ENCODE peak calls at places on chromosomes 1 and 21, in eight cellular contexts. N, S, G, M, I, B, R and T are unnamed samples.

GRCh38 chr1:78765489-78765888 is 115.9 kb downstream of the IFI44 start:
- DNase-seq in N (no peak), B (no peak), S (no peak), M (no peak), G (no peak), R (no peak), I (no peak), T (no peak)

GRCh38 chr1:168583571-168583970 is 7.2 kb downstream of the XCL1 start:
- DNase-seq in M (no peak), G (no peak), I (no peak), R (peak), B (no peak), N (no peak), S (no peak), T (no peak)

GRCh38 chr1:206635983-206636354 is 633 bp downstream of the DYRK3 start:
- DNase-seq in R (peak), I (no peak), S (no peak), G (no peak), B (no peak), N (no peak), M (no peak), T (no peak)

GRCh38 chr1:153345187-153346066 is 3.2 kb downstream of the PGLYRP4 start:
- DNase-seq in M (peak), I (no peak), G (no peak), N (no peak), S (peak), B (no peak), R (no peak), T (no peak)

GRCh38 chr1:215475719-215476525 is 91.2 kb upstream of the KCTD3 start:
- DNase-seq in B (peak), G (no peak), I (no peak), S (no peak), N (no peak), R (peak), M (no peak), T (no peak)

GRCh38 chr1:201361652-201362504 is 15.6 kb downstream of the TNNT2 start:
- DNase-seq in G (no peak), B (peak), S (peak), N (peak), I (peak), M (no peak), R (peak), T (no peak)

GRCh38 chr1:206655471-206655882 is 20.1 kb downstream of the DYRK3 start:
- DNase-seq in I (no peak), N (no peak), R (no peak), B (peak), M (no peak), G (no peak), S (no peak), T (no peak)

GRCh38 chr21:41761211-41762181 is 5.4 kb downstream of the RIPK4 start:
- DNase-seq in G (no peak), I (no peak), R (peak), N (no peak), B (peak), M (peak), S (peak), T (peak)

GRCh38 chr1:159055181-159055621 is 21.4 kb downstream of the AIM2 start:
- DNase-seq in R (no peak), N (no peak), M (no peak), G (no peak), B (no peak), S (no peak), I (no peak), T (no peak)

GRCh38 chr1:67188137-67188536 is 21.9 kb downstream of the IL23R start:
- DNase-seq in N (no peak), I (no peak), G (no peak), B (no peak), R (no peak), S (no peak), M (no peak), T (no peak)

GRCh38 chr1:226637147-226637935 is 88.8 kb downstream of the STUM start:
- DNase-seq in M (peak), N (no peak), I (no peak), R (no peak), S (no peak), G (no peak), B (peak), T (no peak)
- TF ChIP-seq CTCF in M (peak), N (no peak), I (no peak), R (peak), S (peak), G (no peak), B (peak), T (no peak)

GRCh38 chr1:43653339-43653738 is 3.4 kb downstream of the KDM4A start:
- DNase-seq in I (no peak), M (no peak), R (peak), G (no peak), B (peak), S (no peak), N (no peak), T (no peak)
- TF ChIP-seq CTCF in I (no peak), M (no peak), R (peak), G (no peak), B (peak), S (no peak), N (no peak), T (no peak)

GRCh38 chr21:29024474-29025327 is at the start of gene USP16:
- DNase-seq in B (peak), R (peak), G (peak), M (peak), S (peak), N (peak), I (peak), T (peak)
- TF ChIP-seq CTCF in B (no peak), R (peak), G (no peak), M (no peak), S (peak), N (no peak), I (peak), T (no peak)

GRCh38 chr1:187691439-187691838 is 862.7 kb downstream of the PLA2G4A start:
- DNase-seq in N (no peak), I (no peak), R (peak), S (no peak), B (peak), M (no peak), G (peak), T (no peak)

GRCh38 chr1:187689137-187689536 is 860.4 kb downstream of the PLA2G4A start:
- DNase-seq in S (peak), G (no peak), I (no peak), R (peak), B (peak), M (no peak), N (no peak), T (no peak)

GRCh38 chr1:187696092-187696491 is 867.3 kb downstream of the PLA2G4A start:
- DNase-seq in N (no peak), I (no peak), M (no peak), G (no peak), S (no peak), B (peak), R (peak), T (no peak)

GRCh38 chr1:187692799-187693198 is 864.0 kb downstream of the PLA2G4A start:
- DNase-seq in M (no peak), N (no peak), I (no peak), G (no peak), S (no peak), B (no peak), R (no peak), T (no peak)
- TF ChIP-seq CTCF in M (no peak), N (no peak), I (no peak), G (no peak), S (no peak), B (no peak), R (no peak), T (no peak)

GRCh38 chr21:27761623-27762022 is 794.7 kb upstream of the ADAMTS5 start:
- DNase-seq in M (no peak), G (no peak), R (no peak), I (peak), N (no peak), S (no peak), B (no peak), T (no peak)

GRCh38 chr21:27756191-27756590 is 789.3 kb upstream of the ADAMTS5 start:
- DNase-seq in G (no peak), R (no peak), N (no peak), B (no peak), I (no peak), S (no peak), M (no peak), T (no peak)

GRCh38 chr21:27759820-27760219 is 792.9 kb upstream of the ADAMTS5 start:
- DNase-seq in S (no peak), G (no peak), N (no peak), I (no peak), M (no peak), R (no peak), B (peak), T (no peak)

GRCh38 chr21:27764056-27764455 is 797.2 kb upstream of the ADAMTS5 start:
- DNase-seq in I (no peak), M (no peak), G (no peak), R (no peak), N (no peak), B (no peak), S (no peak), T (no peak)

GRCh38 chr21:27759091-27759659 is 792.3 kb upstream of the ADAMTS5 start:
- DNase-seq in N (peak), G (no peak), S (no peak), R (no peak), B (no peak), M (no peak), I (peak), T (no peak)
- TF ChIP-seq CTCF in N (no peak), G (no peak), S (peak), R (peak), B (peak), M (no peak), I (no peak), T (no peak)

DNA sequence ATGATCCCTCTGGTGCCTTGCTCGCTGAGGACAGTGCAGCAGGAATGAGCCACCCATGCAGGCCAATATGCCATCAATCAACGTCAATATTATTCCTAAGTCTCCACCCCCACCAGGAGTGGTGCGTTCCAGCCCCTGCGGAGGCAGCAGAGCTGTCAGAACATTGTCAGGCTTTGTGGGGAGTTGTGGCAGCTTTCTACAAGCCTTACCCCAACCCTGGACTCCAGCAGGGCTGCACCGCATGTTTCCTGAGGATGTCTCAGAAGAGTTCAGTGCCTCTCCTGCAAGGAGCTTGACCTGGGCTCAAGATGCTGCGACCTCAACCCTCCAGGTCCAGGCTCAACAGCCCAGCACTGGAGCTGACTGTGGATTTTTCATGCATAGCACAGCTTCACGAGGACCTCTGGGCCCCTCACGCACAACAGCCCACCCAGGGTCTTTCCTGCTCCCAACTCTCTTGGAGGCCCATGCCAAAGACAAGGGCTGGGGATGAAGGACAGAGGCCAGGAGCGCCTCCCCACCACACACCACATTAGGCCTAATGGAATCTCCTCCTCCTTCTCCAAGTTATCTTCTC is 67.5 kb downstream of the PSMG1 start:
- DNase-seq in I (no peak), R (no peak), G (no peak), S (no peak), N (no peak), M (no peak), B (no peak), T (no peak)
- TF ChIP-seq CTCF in I (no peak), R (peak), G (no peak), S (no peak), N (no peak), M (no peak), B (no peak), T (no peak)